ENCODE peak calls at places on chromosomes 5 and 9, in nine cellular contexts. I is fibroblast of lung, T is uterus, Y is endodermal cell, W is adrenal gland, R is pancreas, B is left ventricle myocardium inferior, L is HCT116, D is stomach. Z is an unnamed sample.

GRCh38 chr9:124517600-124517999 is 10.4 kb upstream of the NR5A1 start:
- DNase-seq in I (no peak), T (no peak), Y (no peak), W (no peak), R (no peak), B (no peak), L (no peak), D (no peak), Z (no peak)

GRCh38 chr9:77679088-77679487 is 31.0 kb upstream of the GNA14 start:
- DNase-seq in I (peak; percentile 8), T (no peak), Y (no peak), W (no peak), R (no peak), B (no peak), L (no peak), D (no peak), Z (no peak)

GRCh38 chr9:93864840-93865239 is 90.3 kb downstream of the BARX1 start:
- DNase-seq in I (no peak), T (no peak), Y (peak; percentile 44), W (no peak), R (no peak), B (no peak), L (no peak), D (no peak), Z (no peak)

GRCh38 chr5:71783891-71784290 is 64.8 kb downstream of the CARTPT start:
- DNase-seq in I (no peak), T (no peak), Y (no peak), W (no peak), R (no peak), B (no peak), L (no peak), D (no peak), Z (no peak)

GRCh38 chr9:88084816-88085215 is 53.5 kb downstream of the SPATA31C2 start:
- DNase-seq in I (peak; percentile 11), T (no peak), Y (no peak), W (no peak), R (no peak), B (no peak), L (no peak), D (no peak), Z (no peak)

GRCh38 chr9:61674465-61674864 is 484.6 kb downstream of the SPATA31A7 start:
- DNase-seq in I (no peak), T (no peak), Y (no peak), W (no peak), R (no peak), B (no peak), L (no peak), D (no peak), Z (peak; percentile 35)

GRCh38 chr5:393846-394275 is 49.1 kb upstream of the EXOC3 start:
- DNase-seq in I (no peak), T (no peak), Y (peak; percentile 59), W (no peak), R (no peak), B (no peak), L (no peak), D (no peak), Z (peak; percentile 41)

GRCh38 chr9:109556061-109556460 is 58.0 kb upstream of the PTPN3 start:
- DNase-seq in I (no peak), T (no peak), Y (peak; percentile 47), W (no peak), R (no peak), B (no peak), L (no peak), D (no peak), Z (peak; percentile 86)

GRCh38 chr9:106467113-106467846 is 395.7 kb upstream of the ZNF462 start:
- DNase-seq in I (no peak), T (no peak), Y (peak; percentile 86), W (no peak), R (no peak), B (no peak), L (no peak), D (no peak), Z (no peak)

GRCh38 chr5:139383275-139383992 is at the start of gene SLC23A1:
- DNase-seq in I (no peak), T (no peak), Y (peak; percentile 49), W (no peak), R (peak; percentile 67), B (no peak), L (no peak), D (no peak), Z (no peak)

GRCh38 chr9:27362447-27363210 is 65.7 kb upstream of the EQTN start:
- DNase-seq in I (no peak), T (no peak), Y (no peak), W (no peak), R (no peak), B (no peak), L (no peak), D (no peak), Z (no peak)

GRCh38 chr5:96101358-96102089 is 139.9 kb upstream of the ELL2 start:
- DNase-seq in I (no peak), T (no peak), Y (no peak), W (no peak), R (peak; percentile 34), B (no peak), L (no peak), D (no peak), Z (no peak)

GRCh38 chr5:62316110-62316509 is 10.1 kb downstream of the KIF2A start:
- DNase-seq in I (peak; percentile 51), T (no peak), Y (no peak), W (no peak), R (no peak), B (no peak), L (no peak), D (no peak), Z (no peak)

DNA sequence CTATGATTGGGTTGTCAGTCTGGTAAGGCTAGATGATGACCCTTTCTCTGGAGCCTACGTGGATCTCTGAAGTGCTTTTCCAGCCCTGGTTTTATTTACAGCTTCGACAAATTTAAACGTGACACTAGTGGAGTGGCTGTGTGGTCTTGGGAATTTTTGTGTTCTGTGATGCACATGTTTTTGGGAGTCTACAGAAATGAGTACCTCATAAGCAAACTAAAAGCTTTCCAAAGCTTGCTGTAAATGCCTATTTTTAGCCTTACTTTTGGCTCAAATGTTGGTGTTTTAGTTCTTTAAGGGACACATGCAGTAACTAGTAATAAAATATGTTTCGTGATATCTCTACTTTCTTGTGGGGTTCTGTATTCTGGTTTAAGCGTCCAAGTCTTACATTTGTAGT is 3.3 kb downstream of the LARP1 start:
- DNase-seq in I (peak; percentile 31), T (no peak), Y (no peak), W (no peak), R (no peak), B (no peak), L (no peak), D (no peak), Z (no peak)
- H3K4me1 ChIP-seq in I (peaks cover 17% of the 10 kb centered on the region), T (no peaks in the 10 kb centered on the region), Y (peaks cover 23% of the 10 kb centered on the region), W (peaks cover 66% of the 10 kb centered on the region), R (peaks cover 30% of the 10 kb centered on the region), B (peaks cover 85% of the 10 kb centered on the region), L (peaks cover 29% of the 10 kb centered on the region), D (peaks cover 74% of the 10 kb centered on the region), Z (peaks cover 33% of the 10 kb centered on the region)

DNA sequence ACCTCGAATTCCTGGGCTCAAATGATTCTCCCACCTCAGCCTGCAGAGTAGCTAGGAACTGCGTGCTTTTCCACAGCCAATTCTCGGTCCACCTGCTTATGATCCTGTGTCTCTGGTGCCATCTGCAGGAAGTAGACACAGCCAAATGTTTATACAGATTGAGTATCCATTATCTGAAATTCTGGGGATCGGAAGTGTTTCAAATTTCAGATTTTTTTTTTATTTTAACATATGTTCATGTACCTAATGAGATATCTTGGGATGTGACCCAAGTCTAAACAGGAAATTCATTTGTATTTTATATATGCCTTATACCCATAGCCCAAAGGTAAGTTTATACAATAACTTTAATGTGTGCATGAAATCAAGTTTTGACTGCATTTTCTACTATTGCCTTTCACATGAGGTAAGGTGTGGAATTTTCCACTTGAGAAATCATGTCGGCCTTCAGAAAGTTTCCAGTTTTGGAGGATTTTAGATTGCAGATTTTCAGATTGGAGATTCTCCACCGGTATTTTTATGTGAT is 89.5 kb downstream of the ESM1 start:
- DNase-seq in I (peak; percentile 66), T (peak; percentile 29), Y (peak; percentile 66), W (peak; percentile 44), R (no peak), B (no peak), L (peak; percentile 39), D (peak; percentile 50), Z (no peak)
- TF ChIP-seq CTCF in I (peak; percentile 61), T (peak; percentile 15), Y (peak; percentile 74), W (peak; percentile 50), R (no peak), B (peak; percentile 62), L (peak; percentile 60), D (peak; percentile 20), Z (peak; percentile 92)

DNA sequence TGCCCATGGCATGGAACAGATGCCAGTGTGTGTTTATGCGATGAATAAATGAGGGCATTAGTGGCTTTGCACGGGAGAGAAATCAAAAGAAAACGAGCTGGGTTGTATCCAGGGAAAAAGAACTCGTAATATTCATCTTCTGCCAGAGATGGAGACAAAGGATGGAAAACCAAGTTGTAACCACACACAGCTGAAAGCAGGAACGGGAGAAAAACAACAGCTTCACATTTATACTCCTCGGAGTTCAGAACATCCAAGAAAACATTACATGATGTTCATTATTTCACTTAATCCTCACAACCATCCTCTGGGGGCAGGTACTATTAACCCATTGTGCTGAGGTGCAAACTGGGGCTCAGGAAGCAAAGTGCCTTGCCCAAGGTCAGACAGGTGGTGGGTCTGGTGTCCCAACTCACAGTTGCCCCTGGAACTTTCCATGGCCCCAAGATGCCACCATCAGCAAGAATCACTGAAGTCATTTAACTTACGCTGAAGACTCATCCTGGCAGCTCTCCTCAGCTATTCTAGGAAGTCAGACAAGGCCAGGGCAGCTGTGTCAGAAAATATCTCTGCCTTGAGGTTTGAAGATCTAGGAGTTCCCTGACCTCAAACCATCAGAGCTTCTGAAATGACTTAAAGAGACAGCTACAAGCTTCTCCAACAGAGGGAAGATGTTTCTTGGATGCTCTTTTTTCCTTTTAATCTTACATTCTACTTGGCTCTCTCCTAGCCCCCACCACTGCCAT is 250.4 kb downstream of the NSG2 start:
- DNase-seq in I (no peak), T (no peak), Y (peak; percentile 18), W (no peak), R (no peak), B (no peak), L (no peak), D (no peak), Z (no peak)
- H3K4me3 ChIP-seq in I (no peak overlapping the region), T (no peak overlapping the region), Y (no peak overlapping the region), W (no peak overlapping the region), R (no peak overlapping the region), B (no peak overlapping the region), L (no peak overlapping the region), D (no peak overlapping the region), Z (no peak overlapping the region)

GRCh38 chr9:81626511-81626910 is 62.8 kb downstream of the TLE1 start:
- DNase-seq in I (no peak), T (no peak), Y (no peak), W (no peak), R (no peak), B (no peak), L (peak; percentile 7), D (no peak), Z (peak; percentile 81)

GRCh38 chr9:81628897-81629296 is 60.5 kb downstream of the TLE1 start:
- DNase-seq in I (no peak), T (no peak), Y (no peak), W (no peak), R (no peak), B (no peak), L (no peak), D (no peak), Z (no peak)

GRCh38 chr9:81629440-81629839 is 59.9 kb downstream of the TLE1 start:
- DNase-seq in I (no peak), T (no peak), Y (no peak), W (no peak), R (no peak), B (no peak), L (no peak), D (no peak), Z (no peak)

GRCh38 chr9:81625969-81626368 is 63.4 kb downstream of the TLE1 start:
- DNase-seq in I (no peak), T (no peak), Y (no peak), W (no peak), R (no peak), B (no peak), L (no peak), D (no peak), Z (no peak)

GRCh38 chr9:81627481-81627880 is 61.9 kb downstream of the TLE1 start:
- DNase-seq in I (no peak), T (no peak), Y (no peak), W (no peak), R (no peak), B (no peak), L (no peak), D (no peak), Z (no peak)
- H3K4me1 ChIP-seq in I (no peaks in the 10 kb centered on the region), T (no peaks in the 10 kb centered on the region), Y (peaks cover 8% of the 10 kb centered on the region), W (peaks cover 16% of the 10 kb centered on the region), R (no peaks in the 10 kb centered on the region), B (peaks cover under 1% of the 10 kb centered on the region), L (no peaks in the 10 kb centered on the region), D (peaks cover 23% of the 10 kb centered on the region), Z (peaks cover 37% of the 10 kb centered on the region)

Z was measured in RWPE2.